ENCODE peak calls at places on chromosomes 6 and 20, in nine cellular contexts. A, V, G, Q, B, T, C, K and S are unnamed samples.

GRCh38 chr6:116386581-116387299 is 16.0 kb downstream of the DSE start:
- DNase-seq in V (no peak), Q (peak), C (no peak), A (no peak), K (no peak), B (peak), G (no peak), T (no peak), S (peak)

GRCh38 chr20:45407067-45407745 is 883 bp upstream of the DBNDD2 start:
- DNase-seq in C (peak), T (no peak), Q (peak), K (no peak), V (no peak), A (no peak), G (no peak), B (peak), S (no peak)

GRCh38 chr6:130560231-130560630 is 194.4 kb downstream of the TMEM200A start:
- DNase-seq in C (no peak), K (no peak), Q (peak), G (no peak), B (no peak), T (no peak), A (no peak), V (no peak), S (no peak)

GRCh38 chr6:132300323-132300949 is 100.8 kb downstream of the MOXD1 start:
- DNase-seq in G (no peak), C (peak), K (peak), T (no peak), Q (peak), V (peak), B (peak), A (no peak), S (no peak)

GRCh38 chr6:125585470-125585869 is 164.0 kb upstream of the HEY2 start:
- DNase-seq in B (no peak), V (no peak), K (no peak), G (no peak), T (no peak), Q (no peak), A (no peak), C (no peak), S (no peak)

GRCh38 chr20:57941572-57942381 is 232.0 kb upstream of the PMEPA1 start:
- DNase-seq in B (no peak), V (no peak), T (no peak), G (no peak), C (peak), Q (no peak), K (no peak), A (no peak), S (no peak)

GRCh38 chr6:106026748-106027147 is 59.4 kb upstream of the PRDM1 start:
- DNase-seq in V (no peak), T (no peak), G (no peak), C (no peak), Q (peak), A (no peak), B (no peak), K (peak), S (no peak)

GRCh38 chr6:93848011-93848620 is 428.8 kb upstream of the EPHA7 start:
- DNase-seq in A (no peak), B (no peak), G (no peak), C (no peak), K (no peak), V (no peak), T (no peak), Q (no peak), S (no peak)

GRCh38 chr6:159305159-159305558 is 136.0 kb downstream of the FNDC1 start:
- DNase-seq in T (no peak), C (no peak), G (no peak), V (no peak), B (no peak), Q (no peak), A (no peak), K (no peak), S (no peak)

GRCh38 chr6:137782166-137783039 is 84.7 kb upstream of the TNFAIP3 start:
- DNase-seq in B (no peak), V (no peak), Q (no peak), A (no peak), K (no peak), G (no peak), C (no peak), T (no peak), S (no peak)

GRCh38 chr6:87905101-87905517 is 142.5 kb upstream of the SPACA1 start:
- DNase-seq in K (no peak), G (no peak), T (no peak), V (no peak), Q (no peak), C (no peak), A (no peak), B (no peak), S (no peak)

GRCh38 chr20:17643531-17644188 is 38.4 kb downstream of the RRBP1 start:
- DNase-seq in A (no peak), C (no peak), Q (no peak), G (peak), T (no peak), K (no peak), B (no peak), V (no peak), S (no peak)

GRCh38 chr6:38508894-38509293 is 130.8 kb downstream of the BTBD9 start:
- DNase-seq in V (peak), Q (peak), T (peak), C (peak), A (no peak), G (no peak), B (peak), K (peak), S (no peak)

GRCh38 chr20:47681977-47682812 is 103.1 kb downstream of the SULF2 start:
- DNase-seq in Q (peak), K (no peak), G (peak), V (no peak), C (no peak), A (no peak), B (peak), T (no peak), S (no peak)

GRCh38 chr6:142822882-142823578 is 121.9 kb downstream of the HIVEP2 start:
- DNase-seq in V (no peak), Q (no peak), T (no peak), B (no peak), C (no peak), A (no peak), K (no peak), G (no peak), S (no peak)

GRCh38 chr6:84094050-84094435 is 60.5 kb downstream of the MRAP2 start:
- DNase-seq in Q (peak), A (no peak), B (peak), V (no peak), C (no peak), T (no peak), K (no peak), G (no peak), S (no peak)

GRCh38 chr6:5341845-5342244 is 80.5 kb downstream of the FARS2 start:
- DNase-seq in T (no peak), G (no peak), B (no peak), A (no peak), C (no peak), V (no peak), Q (no peak), K (no peak), S (no peak)

GRCh38 chr6:48080227-48081009 is 30.6 kb downstream of the PTCHD4 start:
- DNase-seq in B (peak), G (no peak), K (no peak), A (no peak), C (no peak), Q (no peak), T (no peak), V (no peak), S (no peak)

GRCh38 chr6:82761674-82762345 is 303.8 kb downstream of the UBE3D start:
- DNase-seq in C (no peak), T (no peak), A (no peak), V (no peak), K (no peak), G (no peak), Q (peak), B (no peak), S (no peak)

GRCh38 chr6:26336355-26337198 is 28.4 kb upstream of the BTN3A2 start:
- DNase-seq in Q (peak), V (no peak), A (no peak), B (peak), T (no peak), K (peak), C (peak), G (no peak), S (no peak)

GRCh38 chr6:14792118-14792955 is 453.5 kb upstream of the JARID2 start:
- DNase-seq in Q (peak), B (no peak), G (no peak), T (no peak), K (peak), V (no peak), A (no peak), C (no peak), S (no peak)
- TF ChIP-seq CTCF in Q (no peak), B (no peak), G (no peak), T (no peak), K (no peak), V (no peak), A (no peak), C (no peak), S (no peak)

DNA sequence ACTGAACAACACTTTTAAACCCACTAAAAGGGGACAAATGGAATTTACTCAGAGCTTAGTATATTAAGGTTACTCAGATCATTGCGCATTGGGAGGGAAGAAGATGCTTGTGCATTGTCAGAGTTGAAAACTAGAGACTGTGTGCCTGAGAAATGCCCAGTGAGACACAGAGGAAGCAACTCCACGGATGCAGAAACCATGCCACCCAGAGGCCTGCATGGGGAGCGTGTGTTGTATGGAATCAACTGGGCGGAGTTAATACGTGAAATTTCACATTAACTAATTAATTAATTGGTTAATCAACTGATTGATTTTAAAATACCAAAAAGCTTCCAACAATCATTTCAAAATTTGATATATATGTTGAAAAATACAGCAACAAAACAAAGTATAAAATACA is 391.6 kb downstream of the PLCB1 start:
- DNase-seq in C (no peak), T (no peak), Q (no peak), G (no peak), A (no peak), V (no peak), K (no peak), B (no peak), S (no peak)
- TF ChIP-seq CTCF in C (no peak), T (no peak), Q (peak), G (no peak), A (no peak), V (peak), K (peak), B (peak), S (peak)

GRCh38 chr20:20663841-20664240 is 48.6 kb downstream of the RALGAPA2 start:
- DNase-seq in K (no peak), C (no peak), B (peak), G (no peak), A (no peak), Q (no peak), V (no peak), T (no peak), S (no peak)

GRCh38 chr20:20666359-20666758 is 46.1 kb downstream of the RALGAPA2 start:
- DNase-seq in A (no peak), C (no peak), T (no peak), V (no peak), Q (no peak), K (no peak), B (no peak), G (no peak), S (no peak)

GRCh38 chr20:20664795-20665194 is 47.6 kb downstream of the RALGAPA2 start:
- DNase-seq in B (peak), T (no peak), C (no peak), A (no peak), Q (peak), G (no peak), V (no peak), K (peak), S (no peak)

GRCh38 chr20:20665933-20666332 is 46.5 kb downstream of the RALGAPA2 start:
- DNase-seq in V (no peak), Q (no peak), C (no peak), A (no peak), K (no peak), T (no peak), G (no peak), B (no peak), S (no peak)

GRCh38 chr20:20665200-20665599 is 47.2 kb downstream of the RALGAPA2 start:
- DNase-seq in T (no peak), C (no peak), V (no peak), B (no peak), A (no peak), K (no peak), G (no peak), Q (no peak), S (no peak)
- TF ChIP-seq CTCF in T (no peak), C (no peak), V (no peak), B (no peak), A (no peak), K (no peak), G (no peak), Q (no peak), S (no peak)

GRCh38 chr6:219019-219570 is 73.2 kb upstream of the DUSP22 start:
- DNase-seq in V (no peak), B (no peak), K (no peak), T (no peak), Q (no peak), A (no peak), G (no peak), C (no peak), S (no peak)

GRCh38 chr6:219641-220198 is 72.6 kb upstream of the DUSP22 start:
- DNase-seq in C (peak), K (no peak), V (no peak), A (peak), B (peak), T (peak), Q (peak), G (no peak), S (peak)

GRCh38 chr6:221531-222349 is 70.5 kb upstream of the DUSP22 start:
- DNase-seq in Q (peak), G (no peak), B (no peak), C (no peak), V (no peak), K (no peak), A (no peak), T (no peak), S (no peak)

GRCh38 chr6:220736-221475 is 71.4 kb upstream of the DUSP22 start:
- DNase-seq in B (peak), C (no peak), K (no peak), Q (peak), V (no peak), G (no peak), A (no peak), T (no peak), S (no peak)

GRCh38 chr6:220312-220711 is 72.0 kb upstream of the DUSP22 start:
- DNase-seq in K (no peak), V (no peak), A (no peak), Q (no peak), C (no peak), B (no peak), T (no peak), G (no peak), S (no peak)
- TF ChIP-seq CTCF in K (no peak), V (no peak), A (no peak), Q (no peak), C (no peak), B (no peak), T (no peak), G (no peak), S (no peak)

DNA sequence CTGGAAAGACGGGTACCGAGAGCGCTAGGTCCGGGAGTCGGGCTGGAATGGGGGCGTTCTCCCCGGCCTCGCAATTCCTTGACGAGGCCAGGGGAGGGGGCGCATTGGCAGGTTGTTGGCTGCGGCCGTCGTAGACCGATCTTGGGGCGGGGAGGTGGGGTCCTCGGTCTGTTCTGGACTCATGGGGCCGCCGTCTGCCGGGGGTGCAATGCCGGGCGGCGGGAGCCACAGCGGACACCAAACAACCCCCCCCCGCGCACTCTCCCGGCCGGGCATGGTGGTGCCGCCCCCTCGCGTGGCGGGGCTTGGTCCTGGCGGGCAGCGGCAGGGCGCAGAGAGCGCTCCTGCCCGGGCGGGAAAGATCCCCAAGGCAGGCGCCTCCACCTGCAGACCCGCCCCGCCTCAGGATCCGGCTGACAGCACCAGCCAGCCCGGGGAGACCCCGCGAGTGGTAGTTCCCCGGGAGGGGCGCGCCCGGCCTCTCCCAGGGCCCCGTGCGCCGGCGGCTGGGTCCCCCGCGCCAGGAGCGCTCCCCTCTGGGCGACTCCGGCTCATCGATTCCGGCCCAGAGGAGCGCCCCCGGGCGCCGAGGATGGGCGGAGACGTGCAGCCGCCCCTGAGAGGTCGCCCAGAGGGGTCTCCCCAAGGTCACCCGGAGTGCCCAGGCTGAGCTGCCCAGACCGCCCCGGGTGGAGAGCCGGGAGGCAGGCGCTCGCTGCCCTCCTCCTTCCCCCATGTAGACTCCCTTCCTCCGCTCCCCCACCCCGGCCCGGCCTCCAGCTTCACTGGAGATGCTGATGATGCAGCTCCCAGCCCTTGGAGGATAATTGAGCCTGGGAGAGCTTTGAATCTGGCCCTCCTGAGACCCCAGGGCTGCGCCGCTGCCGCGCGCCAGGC is 709 bp downstream of the PPP1R16B start:
- DNase-seq in V (no peak), G (peak), T (no peak), K (no peak), A (peak), C (peak), Q (no peak), B (no peak), S (no peak)
- TF ChIP-seq CTCF in V (no peak), G (no peak), T (no peak), K (no peak), A (no peak), C (no peak), Q (no peak), B (no peak), S (peak)

GRCh38 chr6:54624216-54624615 is 222.4 kb upstream of the FAM83B start:
- DNase-seq in T (no peak), K (no peak), B (no peak), C (no peak), V (no peak), G (no peak), Q (no peak), A (no peak), S (no peak)

GRCh38 chr6:54619102-54619501 is 227.5 kb upstream of the FAM83B start:
- DNase-seq in V (no peak), T (no peak), Q (no peak), A (no peak), G (no peak), K (no peak), C (no peak), B (no peak), S (no peak)

GRCh38 chr6:54618597-54618996 is 228.0 kb upstream of the FAM83B start:
- DNase-seq in K (no peak), A (no peak), G (no peak), V (no peak), T (no peak), Q (no peak), C (no peak), B (no peak), S (no peak)

GRCh38 chr6:54624779-54625178 is 221.8 kb upstream of the FAM83B start:
- DNase-seq in B (peak), C (no peak), A (no peak), V (peak), T (no peak), Q (peak), G (no peak), K (no peak), S (no peak)

DNA sequence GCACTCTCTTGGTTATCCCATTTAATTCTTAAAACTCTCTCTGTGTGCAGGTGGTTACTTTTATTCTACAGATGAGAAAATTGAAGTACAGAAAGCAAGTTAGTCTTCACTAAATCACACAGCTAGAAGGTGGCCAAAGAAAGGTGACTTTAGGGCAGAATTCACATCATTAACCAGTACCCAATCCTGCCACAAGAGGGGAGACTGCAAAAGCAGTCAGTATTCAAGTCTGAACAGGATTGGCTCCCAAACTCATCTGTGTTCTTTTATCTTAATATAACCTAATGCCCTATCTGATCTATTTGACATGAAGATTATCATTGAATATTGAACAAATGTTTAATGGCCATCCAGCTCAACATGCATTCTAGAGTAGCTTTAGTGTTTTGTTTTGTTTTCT is 225.3 kb upstream of the FAM83B start:
- DNase-seq in B (peak), G (no peak), V (no peak), Q (no peak), C (peak), K (no peak), A (no peak), T (no peak), S (no peak)
- TF ChIP-seq CTCF in B (peak), G (no peak), V (peak), Q (no peak), C (peak), K (peak), A (no peak), T (peak), S (no peak)

GRCh38 chr6:139982652-139983051 is 608.2 kb upstream of the CITED2 start:
- DNase-seq in T (no peak), G (no peak), B (peak), A (no peak), V (no peak), Q (peak), C (no peak), K (peak), S (no peak)

GRCh38 chr6:139984317-139984716 is 609.9 kb upstream of the CITED2 start:
- DNase-seq in T (no peak), K (no peak), Q (no peak), V (no peak), A (no peak), B (no peak), G (no peak), C (no peak), S (no peak)

GRCh38 chr6:139981066-139981624 is 606.7 kb upstream of the CITED2 start:
- DNase-seq in G (no peak), C (no peak), B (peak), Q (no peak), K (no peak), A (no peak), V (no peak), T (no peak), S (no peak)

GRCh38 chr6:139983555-139984276 is 609.3 kb upstream of the CITED2 start:
- DNase-seq in B (peak), C (no peak), A (no peak), G (no peak), T (no peak), Q (peak), V (no peak), K (no peak), S (no peak)

GRCh38 chr6:139981810-139982550 is 607.5 kb upstream of the CITED2 start:
- DNase-seq in G (no peak), Q (peak), C (peak), T (no peak), K (peak), B (peak), V (no peak), A (no peak), S (no peak)
- TF ChIP-seq CTCF in G (no peak), Q (no peak), C (no peak), T (no peak), K (no peak), B (no peak), V (no peak), A (no peak), S (no peak)

GRCh38 chr6:70593118-70593486 is 26.4 kb downstream of the SDHAF4 start:
- DNase-seq in V (no peak), T (no peak), Q (no peak), A (no peak), K (no peak), C (no peak), G (no peak), B (no peak), S (no peak)
- TF ChIP-seq CTCF in V (no peak), T (no peak), Q (no peak), A (no peak), K (no peak), C (no peak), G (no peak), B (no peak), S (no peak)